ENCODE peak calls at places on chromosomes 6 and 20, in five cellular contexts. N is pancreas, S is left ventricle myocardium inferior, O is RKO, E is T-helper 17 cell. G is an unnamed sample.

GRCh38 chr6:149862901-149863595 is 1.1 kb downstream of the LRP11 start:
- DNase-seq in N (peak), S (peak), O (peak), E (no peak), G (peak)

GRCh38 chr20:31719644-31720485 is 2.8 kb downstream of the BCL2L1 start:
- DNase-seq in N (no peak), S (no peak), O (peak), E (no peak), G (peak)

GRCh38 chr6:107823047-107823557 is 1.0 kb downstream of the SCML4 start:
- DNase-seq in N (no peak), S (no peak), O (no peak), E (no peak), G (no peak)

GRCh38 chr6:136550330-136551071 is at the start of gene MAP7:
- DNase-seq in N (peak), S (peak), O (peak), E (peak), G (peak)

GRCh38 chr6:106744781-106745180 is 115.4 kb downstream of the QRSL1 start:
- DNase-seq in N (no peak), S (no peak), O (no peak), E (no peak), G (no peak)

GRCh38 chr6:40907198-40907701 is 131.8 kb downstream of the UNC5CL start:
- DNase-seq in N (peak), S (no peak), O (no peak), E (no peak), G (peak)

GRCh38 chr6:129513471-129513870 is 196.5 kb downstream of the ARHGAP18 start:
- DNase-seq in N (no peak), S (no peak), O (no peak), E (no peak), G (no peak)

GRCh38 chr6:139164001-139164400 is 29.1 kb downstream of the HECA start:
- DNase-seq in N (no peak), S (no peak), O (no peak), E (no peak), G (no peak)

GRCh38 chr20:5923493-5923892 is 26.8 kb downstream of the TRMT6 start:
- DNase-seq in N (no peak), S (no peak), O (no peak), E (no peak), G (no peak)

GRCh38 chr6:135540207-135540877 is 42.8 kb upstream of the AHI1 start:
- DNase-seq in N (no peak), S (no peak), O (no peak), E (no peak), G (peak)

GRCh38 chr20:5863040-5863811 is 87.1 kb downstream of the TRMT6 start:
- DNase-seq in N (peak), S (peak), O (peak), E (no peak), G (no peak)

GRCh38 chr6:47061631-47062300 is 19.6 kb upstream of the ADGRF1 start:
- DNase-seq in N (no peak), S (no peak), O (no peak), E (no peak), G (no peak)

GRCh38 chr6:38114976-38115632 is 295.6 kb downstream of the ZFAND3 start:
- DNase-seq in N (no peak), S (no peak), O (no peak), E (no peak), G (no peak)

GRCh38 chr20:49863666-49864065 is 51.0 kb downstream of the SLC9A8 start:
- DNase-seq in N (no peak), S (no peak), O (no peak), E (no peak), G (no peak)

GRCh38 chr6:52929321-52930164 is 20.0 kb upstream of the GSTA3 start:
- DNase-seq in N (no peak), S (no peak), O (peak), E (no peak), G (peak)

GRCh38 chr20:41135187-41135887 is 2.0 kb upstream of the PLCG1 start:
- DNase-seq in N (peak), S (no peak), O (no peak), E (peak), G (peak)

GRCh38 chr6:46199387-46199786 is 28.6 kb upstream of the ENPP5 start:
- DNase-seq in N (no peak), S (no peak), O (no peak), E (no peak), G (no peak)

GRCh38 chr6:16514249-16514648 is 247.0 kb downstream of the ATXN1 start:
- DNase-seq in N (no peak), S (no peak), O (peak), E (no peak), G (peak)

GRCh38 chr6:15682965-15683822 is 20.4 kb upstream of the DTNBP1 start:
- DNase-seq in N (no peak), S (no peak), O (no peak), E (no peak), G (no peak)

GRCh38 chr20:8424986-8425385 is 292.9 kb downstream of the PLCB1 start:
- DNase-seq in N (no peak), S (no peak), O (no peak), E (no peak), G (no peak)

GRCh38 chr6:123838612-123839279 is 35.1 kb downstream of the NKAIN2 start:
- DNase-seq in N (no peak), S (no peak), O (no peak), E (no peak), G (no peak)

GRCh38 chr6:148501178-148501590 is 158.5 kb downstream of the SASH1 start:
- DNase-seq in N (no peak), S (no peak), O (peak), E (no peak), G (no peak)

GRCh38 chr6:154319231-154319858 is 37.3 kb downstream of the IPCEF1 start:
- DNase-seq in N (no peak), S (no peak), O (no peak), E (no peak), G (no peak)

GRCh38 chr6:36953931-36954261 is 642 bp upstream of the PI16 start:
- DNase-seq in N (no peak), S (no peak), O (no peak), E (no peak), G (no peak)

GRCh38 chr6:12138377-12138776 is 126.3 kb downstream of the HIVEP1 start:
- DNase-seq in N (no peak), S (no peak), O (no peak), E (no peak), G (no peak)

GRCh38 chr20:53138454-53139291 is 166.5 kb downstream of the TSHZ2 start:
- DNase-seq in N (no peak), S (no peak), O (no peak), E (no peak), G (no peak)

GRCh38 chr6:144149558-144149893 is 791 bp upstream of the STX11 start:
- DNase-seq in N (peak), S (no peak), O (no peak), E (no peak), G (no peak)

GRCh38 chr20:60869626-60870025 is 382.4 kb upstream of the CDH4 start:
- DNase-seq in N (no peak), S (no peak), O (no peak), E (no peak), G (no peak)

GRCh38 chr6:119966484-119966883 is 616.9 kb upstream of the MAN1A1 start:
- DNase-seq in N (no peak), S (no peak), O (no peak), E (no peak), G (no peak)

GRCh38 chr6:157527471-157527907 is 146.5 kb downstream of the ZDHHC14 start:
- DNase-seq in N (no peak), S (no peak), O (no peak), E (no peak), G (no peak)

GRCh38 chr6:5701086-5701661 is 305.6 kb downstream of the NRN1 start:
- DNase-seq in N (no peak), S (peak), O (no peak), E (no peak), G (no peak)

GRCh38 chr6:44534291-44534690 is 146.8 kb downstream of the CDC5L start:
- DNase-seq in N (no peak), S (no peak), O (no peak), E (no peak), G (no peak)

GRCh38 chr20:37389844-37390275 is 43.9 kb downstream of the SRC start:
- DNase-seq in N (no peak), S (no peak), O (no peak), E (no peak), G (no peak)

G was measured in Calu3.